ENCODE peak calls at places on chromosomes 5 and 9, in five cellular contexts. J, O, S, A and H are unnamed samples.

GRCh38 chr5:168674893-168675482 is 95.8 kb upstream of the PANK3 start:
- DNase-seq in A (no peak), O (no peak), S (no peak), J (no peak), H (no peak)

GRCh38 chr5:17218353-17219005 is 1.0 kb downstream of the BASP1 start:
- DNase-seq in O (no peak), J (peak), A (no peak), S (no peak), H (peak)

GRCh38 chr9:38227656-38228055 is 158.6 kb upstream of the SHB start:
- DNase-seq in S (no peak), A (no peak), J (peak), O (no peak), H (no peak)

GRCh38 chr5:96663608-96664007 is 1.4 kb downstream of the CAST start:
- DNase-seq in S (no peak), J (no peak), A (no peak), O (no peak), H (no peak)

GRCh38 chr9:131657890-131658752 is 81.8 kb downstream of the RAPGEF1 start:
- DNase-seq in A (no peak), J (no peak), O (peak), S (no peak), H (no peak)

GRCh38 chr5:56964173-56964572 is 12.2 kb upstream of the MIER3 start:
- DNase-seq in J (no peak), S (no peak), O (no peak), A (no peak), H (no peak)

GRCh38 chr5:95162231-95162992 is 122.5 kb downstream of the MCTP1 start:
- DNase-seq in O (no peak), A (no peak), S (no peak), J (no peak), H (no peak)

GRCh38 chr5:7787770-7788169 is 63.2 kb downstream of the CFAP90 start:
- DNase-seq in J (no peak), A (no peak), S (no peak), O (no peak), H (no peak)

GRCh38 chr9:128689293-128689770 is 310 bp downstream of the SET start:
- DNase-seq in S (no peak), A (peak), O (no peak), J (peak), H (peak)

GRCh38 chr5:35884125-35884788 is 27.6 kb downstream of the IL7R start:
- DNase-seq in S (no peak), J (no peak), O (peak), A (no peak), H (no peak)

GRCh38 chr5:125059255-125060050 is 313.0 kb upstream of the ZNF608 start:
- DNase-seq in A (no peak), O (no peak), J (no peak), S (no peak), H (no peak)

GRCh38 chr9:7150153-7150890 is 392.5 kb downstream of the KDM4C start:
- DNase-seq in A (no peak), O (no peak), S (no peak), J (no peak), H (peak)

GRCh38 chr9:22469928-22470544 is 23.4 kb downstream of the DMRTA1 start:
- DNase-seq in J (peak), O (no peak), S (no peak), A (no peak), H (peak)

GRCh38 chr9:100989731-100990130 is 38.8 kb upstream of the PLPPR1 start:
- DNase-seq in O (no peak), S (no peak), J (no peak), A (no peak), H (no peak)

GRCh38 chr5:124395287-124395686 is 351.2 kb downstream of the ZNF608 start:
- DNase-seq in J (peak), S (no peak), A (no peak), O (no peak), H (no peak)

GRCh38 chr9:112355305-112355953 is 22.0 kb upstream of the PTBP3 start:
- DNase-seq in S (no peak), J (no peak), A (no peak), O (no peak), H (no peak)

GRCh38 chr5:125026900-125027731 is 280.7 kb upstream of the ZNF608 start:
- DNase-seq in A (no peak), J (no peak), S (no peak), O (no peak), H (peak)

GRCh38 chr5:109650451-109650850 is 39.3 kb upstream of the MAN2A1 start:
- DNase-seq in J (no peak), O (no peak), A (no peak), S (no peak), H (no peak)

GRCh38 chr5:96926275-96926674 is 9.6 kb upstream of the LNPEP start:
- DNase-seq in A (no peak), S (no peak), O (no peak), J (no peak), H (no peak)

GRCh38 chr5:9009931-9010652 is 535.8 kb downstream of the SEMA5A start:
- DNase-seq in O (no peak), S (no peak), J (no peak), A (no peak), H (no peak)

GRCh38 chr5:147573171-147573570 is 63.3 kb upstream of the DPYSL3 start:
- DNase-seq in S (no peak), A (no peak), O (no peak), J (no peak), H (no peak)

GRCh38 chr5:156949424-156949823 is 13.6 kb downstream of the TIMD4 start:
- DNase-seq in J (no peak), S (no peak), A (no peak), O (no peak), H (no peak)

GRCh38 chr5:52469420-52469819 is 318.3 kb upstream of the ITGA1 start:
- DNase-seq in S (no peak), A (no peak), J (no peak), O (no peak), H (no peak)

GRCh38 chr9:117413346-117414219 is 1.3 kb downstream of the ASTN2 start:
- DNase-seq in O (no peak), A (no peak), S (no peak), J (peak), H (no peak)

GRCh38 chr5:119011186-119011585 is 22.8 kb upstream of the DTWD2 start:
- DNase-seq in A (no peak), S (no peak), O (no peak), J (no peak), H (no peak)

GRCh38 chr9:91191443-91192378 is 170.0 kb downstream of the AUH start:
- DNase-seq in S (no peak), O (no peak), J (no peak), A (no peak), H (no peak)

GRCh38 chr9:91193658-91194391 is 167.9 kb downstream of the AUH start:
- DNase-seq in J (peak), A (peak), S (peak), O (no peak), H (peak)

GRCh38 chr9:91195372-91196012 is 166.2 kb downstream of the AUH start:
- DNase-seq in O (no peak), S (peak), A (no peak), J (no peak), H (no peak)

GRCh38 chr9:91192379-91192775 is 169.3 kb downstream of the AUH start:
- DNase-seq in S (peak), O (no peak), A (no peak), J (no peak), H (no peak)

GRCh38 chr9:91192785-91193657 is 168.7 kb downstream of the AUH start:
- DNase-seq in S (peak), J (peak), A (peak), O (peak), H (peak)
- TF ChIP-seq CTCF in S (peak), J (peak), A (peak), O (peak), H (no peak)

GRCh38 chr5:141669519-141669918 is 12.5 kb downstream of the ARAP3 start:
- DNase-seq in J (no peak), S (no peak), A (no peak), O (no peak), H (no peak)
- TF ChIP-seq CTCF in J (peak), S (no peak), A (no peak), O (no peak), H (no peak)

GRCh38 chr5:10595678-10596309 is 31.9 kb downstream of the ANKRD33B start:
- DNase-seq in A (peak), O (no peak), J (no peak), S (peak), H (peak)

GRCh38 chr5:10599113-10599512 is 35.2 kb downstream of the ANKRD33B start:
- DNase-seq in J (no peak), S (no peak), O (no peak), A (no peak), H (no peak)

GRCh38 chr5:10595305-10595677 is 31.4 kb downstream of the ANKRD33B start:
- DNase-seq in J (no peak), O (no peak), A (no peak), S (peak), H (no peak)

GRCh38 chr5:10596310-10596703 is 32.4 kb downstream of the ANKRD33B start:
- DNase-seq in J (no peak), A (no peak), O (no peak), S (peak), H (no peak)

GRCh38 chr5:10596886-10597451 is 33.1 kb downstream of the ANKRD33B start:
- DNase-seq in S (no peak), A (no peak), O (no peak), J (no peak), H (no peak)
- TF ChIP-seq CTCF in S (no peak), A (no peak), O (no peak), J (no peak), H (no peak)

GRCh38 chr9:109272745-109273144 is 48.1 kb downstream of the EPB41L4B start:
- DNase-seq in J (no peak), A (no peak), S (no peak), O (no peak), H (no peak)
- TF ChIP-seq CTCF in J (no peak), A (no peak), S (no peak), O (no peak), H (no peak)

GRCh38 chr5:132592521-132592920 is 35.7 kb downstream of the RAD50 start:
- DNase-seq in O (no peak), S (no peak), A (no peak), J (no peak), H (no peak)

GRCh38 chr5:132589467-132589866 is 32.7 kb downstream of the RAD50 start:
- DNase-seq in A (no peak), J (no peak), O (no peak), S (no peak), H (no peak)

GRCh38 chr5:132595624-132596023 is 38.8 kb downstream of the RAD50 start:
- DNase-seq in A (no peak), S (no peak), O (no peak), J (no peak), H (no peak)

GRCh38 chr5:132594170-132594569 is 37.4 kb downstream of the RAD50 start:
- DNase-seq in S (no peak), O (no peak), A (no peak), J (no peak), H (no peak)

DNA sequence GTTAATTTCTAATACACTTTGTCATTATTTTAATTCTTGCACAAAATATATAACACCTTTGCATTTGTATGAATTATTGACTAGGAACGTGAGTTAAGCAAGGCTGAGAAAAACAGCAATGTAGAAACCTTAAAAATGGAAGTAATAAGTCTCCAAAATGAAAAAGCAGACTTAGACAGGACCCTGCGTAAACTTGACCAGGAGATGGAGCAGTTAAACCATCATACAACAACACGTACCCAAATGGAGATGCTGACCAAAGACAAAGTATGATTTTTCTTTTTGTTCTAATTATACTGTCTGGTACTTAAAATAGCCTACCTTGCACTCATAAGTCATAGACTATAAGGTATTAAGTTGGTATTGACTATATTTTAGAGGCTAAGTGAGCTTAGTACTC is 34.4 kb downstream of the RAD50 start:
- DNase-seq in O (no peak), S (no peak), A (no peak), J (no peak), H (no peak)
- TF ChIP-seq CTCF in O (peak), S (no peak), A (no peak), J (peak), H (no peak)

GRCh38 chr9:137213160-137214060 is 7.9 kb downstream of the NDOR1 start:
- DNase-seq in J (no peak), A (no peak), S (no peak), O (no peak), H (no peak)
- TF ChIP-seq CTCF in J (peak), A (no peak), S (no peak), O (peak), H (no peak)

GRCh38 chr9:546797-547223 is 294.7 kb upstream of the DMRT1 start:
- DNase-seq in J (no peak), S (no peak), O (no peak), A (no peak), H (no peak)
- TF ChIP-seq CTCF in J (no peak), S (no peak), O (peak), A (peak), H (peak)

GRCh38 chr5:99715921-99716320 is 787.1 kb upstream of the CHD1 start:
- DNase-seq in O (no peak), J (no peak), S (no peak), A (no peak), H (no peak)
- TF ChIP-seq CTCF in O (peak), J (no peak), S (no peak), A (no peak), H (no peak)